ENCODE peak calls at places on chromosomes 6 and 20, in eight cellular contexts. M is WTC11; D is GM13977; T is mesenteric fat pad; V is osteoblast; R is NCI-H2081 treated with DMSO at 0.1 percent for 48 hours; N is stimulated activated CD4-positive, alpha-beta T cell treated with anti-CD3 and anti-CD28 coated beads, Interleukin-2, amount 100 ng/mL, for 48 hours; Z is IMR-90. B is an unnamed sample.

GRCh38 chr20:7893019-7893730 is 47.1 kb downstream of the HAO1 start:
- DNase-seq in M (no peak), V (no peak), R (no peak), N (no peak), Z (no peak), T (no peak), D (no peak), B (no peak)

GRCh38 chr6:140537834-140538680 is 1163.6 kb upstream of the CITED2 start:
- DNase-seq in Z (peak), M (no peak), R (no peak), D (no peak), T (no peak), N (no peak), V (peak), B (peak)

GRCh38 chr20:11847827-11848226 is 69.9 kb upstream of the BTBD3 start:
- DNase-seq in D (no peak), T (no peak), M (no peak), Z (no peak), N (no peak), R (peak), V (no peak), B (no peak)

GRCh38 chr6:128569737-128570438 is 49.5 kb upstream of the PTPRK start:
- DNase-seq in T (no peak), N (no peak), D (no peak), Z (peak), R (no peak), V (peak), M (no peak), B (peak)

GRCh38 chr6:131844243-131844841 is 36.5 kb downstream of the ENPP1 start:
- DNase-seq in R (no peak), N (no peak), Z (peak), D (no peak), T (no peak), M (no peak), V (peak), B (no peak)

GRCh38 chr6:24696097-24696496 is 22.9 kb downstream of the C6orf62 start:
- DNase-seq in D (no peak), V (no peak), Z (no peak), R (no peak), M (no peak), N (no peak), T (no peak), B (no peak)

GRCh38 chr20:4774209-4774608 is 52.5 kb downstream of the PRND start:
- DNase-seq in N (no peak), R (no peak), T (no peak), D (no peak), M (no peak), Z (no peak), V (no peak), B (no peak)

GRCh38 chr20:58485326-58485725 is 29.9 kb downstream of the APCDD1L start:
- DNase-seq in D (no peak), M (no peak), N (no peak), R (no peak), V (no peak), Z (peak), T (no peak), B (no peak)

GRCh38 chr20:36396340-36396739 is 90.2 kb downstream of the DLGAP4 start:
- DNase-seq in Z (no peak), M (no peak), T (no peak), R (no peak), D (no peak), N (no peak), V (no peak), B (no peak)